ENCODE peak calls at places on chromosomes 12 and 14, in four cellular contexts. I, V, M and C are unnamed samples.

GRCh38 chr12:94704452-94704871 is 54.1 kb upstream of the TMCC3 start:
- DNase-seq in V (no peak), M (no peak), I (peak), C (no peak)

GRCh38 chr12:6373022-6373787 is 2.2 kb downstream of the SCNN1A start:
- DNase-seq in V (no peak), M (no peak), I (no peak), C (no peak)

GRCh38 chr14:53953002-53953827 is 3.4 kb downstream of the BMP4 start:
- DNase-seq in I (peak), V (peak), M (peak), C (peak)

GRCh38 chr12:132228535-132229422 is 84.5 kb downstream of the NOC4L start:
- DNase-seq in M (no peak), V (no peak), I (no peak), C (no peak)

GRCh38 chr14:51304956-51305355 is 64.9 kb downstream of the TMX1 start:
- DNase-seq in M (no peak), V (no peak), I (peak), C (no peak)

GRCh38 chr14:32453857-32454810 is 125.0 kb downstream of the AKAP6 start:
- DNase-seq in V (no peak), I (peak), M (peak), C (no peak)

GRCh38 chr14:81464253-81465001 is 64.3 kb upstream of the STON2 start:
- DNase-seq in I (peak), V (peak), M (peak), C (peak)

GRCh38 chr14:30002859-30003258 is 75.2 kb upstream of the PRKD1 start:
- DNase-seq in M (no peak), I (no peak), V (no peak), C (no peak)

GRCh38 chr14:50215416-50215815 is 16.0 kb downstream of the SOS2 start:
- DNase-seq in I (no peak), V (no peak), M (no peak), C (no peak)

GRCh38 chr14:72081139-72081538 is 148.9 kb downstream of the RGS6 start:
- DNase-seq in M (no peak), I (no peak), V (no peak), C (no peak)

GRCh38 chr14:23352506-23353432 is at the start of gene SLC22A17:
- DNase-seq in I (peak), V (peak), M (no peak), C (peak)

GRCh38 chr12:93183940-93184663 is 193.6 kb upstream of the NUDT4 start:
- DNase-seq in M (no peak), I (peak), V (no peak), C (no peak)

GRCh38 chr14:89139404-89140247 is 277.4 kb downstream of the FOXN3 start:
- DNase-seq in M (no peak), V (no peak), I (no peak), C (peak)

GRCh38 chr12:2960432-2960956 is 1.3 kb downstream of the TEAD4 start:
- DNase-seq in M (no peak), V (peak), I (peak), C (peak)

DNA sequence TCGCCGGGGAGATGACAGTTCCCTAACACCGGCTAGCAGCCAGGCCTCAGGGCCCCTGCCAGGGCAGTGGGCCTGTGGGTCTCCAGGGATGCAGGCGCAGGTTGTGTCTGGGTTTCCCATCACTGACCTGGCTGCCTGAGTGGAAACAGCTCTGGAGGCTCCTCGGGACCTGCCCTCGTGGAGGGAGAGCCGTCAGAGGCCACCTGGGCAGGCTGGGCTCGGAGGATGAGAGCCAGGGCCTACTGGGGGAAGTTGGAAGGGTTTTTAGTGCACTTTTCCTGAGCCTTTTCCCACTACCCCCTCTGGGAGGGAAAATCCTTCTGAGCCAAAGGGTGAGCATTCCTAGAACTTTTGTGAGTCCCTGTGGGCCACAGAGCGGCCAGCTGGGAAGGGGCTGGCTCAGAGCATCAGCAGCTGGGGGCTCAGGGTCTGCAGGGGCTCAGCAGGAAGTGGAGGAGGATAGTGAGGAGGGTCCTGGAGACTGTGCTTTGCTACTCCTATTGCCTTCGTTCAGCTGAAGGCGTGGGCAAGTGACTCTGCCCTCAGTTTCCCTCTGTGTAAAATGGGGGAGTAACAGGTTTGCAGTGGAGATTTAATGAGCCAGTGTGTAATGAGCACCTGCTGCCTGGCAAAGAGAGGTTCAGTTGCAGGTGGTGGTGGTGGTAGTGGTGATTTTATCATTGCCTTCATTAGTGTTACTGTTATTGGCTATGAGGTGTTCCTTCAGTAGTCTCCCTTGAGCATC is 1.8 kb downstream of the SH2B3 start:
- DNase-seq in M (no peak), V (peak), I (peak), C (peak)
- H3K9ac ChIP-seq in M (no peak), V (no peak), I (peak), C (no peak)

DNA sequence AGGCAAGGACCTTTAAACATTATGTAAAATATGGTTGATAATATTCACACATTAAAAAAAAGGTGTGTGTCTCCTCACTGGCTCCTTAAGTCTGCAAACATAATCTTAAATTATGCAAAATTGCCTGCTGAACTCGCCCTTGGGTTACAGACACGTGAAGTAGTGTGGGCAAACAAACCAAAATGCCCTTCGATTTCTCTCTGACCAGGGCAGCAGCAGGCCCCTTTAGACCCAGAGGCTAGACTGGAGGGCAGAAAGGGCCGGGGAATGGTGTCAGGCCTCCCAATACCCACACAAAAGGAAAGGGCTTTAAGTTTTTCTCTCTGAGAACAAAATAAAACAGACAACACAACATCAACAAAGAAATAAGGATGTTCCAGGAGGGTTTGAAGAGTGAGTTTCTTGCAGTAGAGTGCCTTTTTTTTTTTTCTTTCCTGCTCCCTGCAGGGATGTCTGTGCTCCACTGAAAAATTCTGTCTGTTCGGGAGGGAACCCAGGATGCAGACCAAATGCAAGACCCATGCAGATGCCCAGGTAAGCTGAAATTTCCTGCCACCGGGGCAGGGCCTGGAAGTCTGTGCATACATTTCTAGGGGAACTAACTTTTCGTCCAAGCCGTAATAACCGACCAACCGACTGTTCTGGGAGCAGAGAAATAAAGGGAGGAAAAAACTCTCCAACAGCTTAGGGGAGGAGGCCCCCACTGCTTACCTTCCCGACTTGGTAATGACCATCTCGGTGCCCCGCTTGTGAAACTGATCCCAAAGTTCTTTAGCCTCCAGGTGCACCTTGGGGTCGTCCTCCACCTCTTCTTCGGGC is 1.7 kb downstream of the TBX3 start:
- DNase-seq in M (no peak), V (no peak), I (peak), C (peak)
- H3K9ac ChIP-seq in M (no peak), V (no peak), I (peak), C (peak)

GRCh38 chr12:81245918-81246611 is 168.2 kb downstream of the ACSS3 start:
- DNase-seq in M (no peak), I (no peak), V (peak), C (peak)

DNA sequence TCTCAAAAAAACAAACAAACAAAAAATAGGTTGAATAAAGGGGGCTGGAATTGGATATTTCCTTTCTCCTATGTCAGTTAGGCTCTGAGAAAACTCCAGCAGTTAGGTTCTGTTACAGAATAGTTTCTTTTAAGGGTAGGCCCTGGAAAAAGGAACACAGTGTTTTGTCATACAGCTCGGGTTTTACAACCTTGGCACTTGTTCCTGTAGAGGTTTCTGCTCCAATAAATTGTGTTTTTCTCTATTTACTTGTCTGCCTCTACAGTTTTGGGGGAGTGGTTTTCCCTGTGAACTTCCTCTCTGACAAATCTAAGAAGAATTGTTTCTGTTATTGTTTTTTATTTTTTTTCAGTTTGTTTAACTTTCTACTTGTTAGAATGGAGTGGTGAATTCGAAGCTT is 167.6 kb downstream of the ACSS3 start:
- DNase-seq in V (no peak), I (no peak), M (no peak), C (no peak)
- H3K9ac ChIP-seq in V (no peak), I (no peak), M (no peak), C (no peak)

GRCh38 chr12:9931245-9931644 is 925 bp downstream of the CLEC2A start:
- DNase-seq in M (no peak), I (no peak), V (no peak), C (no peak)
- H3K9ac ChIP-seq in M (no peak), I (no peak), V (no peak), C (no peak)

DNA sequence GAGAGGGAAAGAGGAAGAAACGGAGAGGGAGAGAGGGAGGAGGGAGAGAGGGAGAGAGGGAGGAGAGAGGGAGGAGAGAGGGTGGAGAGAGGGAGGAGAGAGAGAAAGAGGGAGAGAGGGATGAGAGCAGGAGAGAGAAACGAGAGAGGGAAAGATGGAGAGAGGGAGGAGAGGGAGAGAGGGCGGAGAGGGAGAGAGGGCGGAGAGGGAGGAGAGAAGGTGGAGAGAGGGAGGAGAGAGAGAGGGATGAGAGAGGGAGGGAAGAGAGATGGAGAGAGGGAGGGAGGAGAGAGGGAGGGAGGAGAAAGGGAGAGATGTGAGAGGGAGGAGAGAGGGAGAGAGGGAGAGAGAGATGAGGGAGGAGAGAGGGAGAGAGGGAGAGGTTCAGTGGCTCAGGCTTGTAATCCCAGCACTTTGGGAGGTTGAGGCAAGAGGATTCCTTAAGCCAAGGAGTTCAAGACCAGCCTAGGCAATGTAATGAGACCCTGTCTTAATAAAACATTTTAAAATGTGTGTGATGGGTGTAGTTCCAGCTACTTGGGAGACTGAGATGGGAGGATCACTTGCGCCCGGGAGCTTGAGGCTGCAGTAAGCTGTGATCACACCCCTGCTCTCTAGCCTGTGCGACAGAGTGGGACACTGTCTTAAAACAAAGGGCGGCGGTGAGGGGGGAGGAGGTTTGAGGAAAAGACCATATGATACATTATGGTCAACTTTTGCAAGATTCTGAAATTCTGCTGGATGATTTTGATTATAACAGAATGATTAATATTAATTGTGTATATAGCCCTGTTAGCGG is 21.3 kb upstream of the SNRPF start:
- DNase-seq in V (no peak), M (no peak), I (peak), C (no peak)
- H3K9ac ChIP-seq in V (no peak), M (no peak), I (no peak), C (no peak)

DNA sequence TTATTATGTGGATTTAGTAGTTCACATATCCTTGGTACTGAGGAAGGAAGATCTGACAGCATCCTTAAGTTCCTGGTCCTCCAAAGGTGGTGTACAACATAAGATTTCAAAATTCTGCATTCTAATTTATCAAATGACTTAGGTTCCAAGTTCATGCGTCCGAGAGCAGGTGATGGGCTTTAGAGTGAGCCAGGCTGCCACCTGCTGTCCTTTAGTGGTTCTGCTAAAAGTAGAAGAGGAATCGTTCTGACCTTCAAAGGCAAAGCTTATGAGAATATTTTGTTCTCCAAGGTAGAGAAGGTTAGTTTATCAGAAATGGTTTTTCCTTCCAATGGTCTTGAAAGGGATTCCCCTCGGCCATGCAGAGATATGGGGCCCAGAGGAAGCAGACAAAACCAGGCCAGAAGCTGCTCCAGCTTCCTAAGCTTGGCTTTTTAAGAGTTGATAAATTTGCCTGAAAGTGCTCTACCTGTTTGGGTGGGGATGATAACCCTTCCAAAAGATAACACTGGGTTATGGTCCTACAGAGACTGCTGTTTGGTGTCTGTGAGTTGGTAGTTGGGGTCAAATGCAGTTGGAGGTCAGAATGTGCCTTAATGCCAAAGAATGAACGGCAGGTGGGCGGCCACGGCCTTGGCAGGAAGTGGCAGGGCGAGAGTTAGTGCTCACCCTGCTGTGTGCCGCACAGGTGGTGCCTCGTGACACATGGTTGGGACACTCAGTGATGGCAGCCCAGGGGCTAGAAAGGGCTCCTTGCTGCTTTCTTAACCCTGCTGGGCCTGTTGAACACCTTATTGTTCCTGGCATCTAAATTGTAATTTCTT is 29.0 kb upstream of the LRTM2 start:
- DNase-seq in M (peak), V (peak), I (peak), C (peak)
- H3K9ac ChIP-seq in M (no peak), V (no peak), I (no peak), C (no peak)